ENCODE peak calls at places on chromosomes 13 and 19, in five cellular contexts. G is mesendoderm, W is IMR-90, K is H9, J is trophoblast cell. U is an unnamed sample.
A peak's percentile ranks its signal among the peaks of the same experiment; 100 is the strongest.

GRCh38 chr19:18313398-18313797 is 9.5 kb downstream of the LSM4 start:
- DNase-seq in W (no peak), J (no peak), G (no peak), K (no peak), U (no peak)

GRCh38 chr13:104389722-104390121 is 1323.5 kb upstream of the SLC10A2 start:
- DNase-seq in G (no peak), J (no peak), K (no peak), W (no peak), U (no peak)

GRCh38 chr13:71789952-71790351 is 77.1 kb downstream of the DACH1 start:
- DNase-seq in W (no peak), J (no peak), G (no peak), K (no peak), U (no peak)

GRCh38 chr13:93689333-93689732 is 462.7 kb downstream of the GPC6 start:
- DNase-seq in K (no peak), G (peak; percentile 19), J (no peak), W (peak; percentile 65), U (no peak)

GRCh38 chr13:29543230-29544215 is 52.0 kb downstream of the SLC7A1 start:
- DNase-seq in G (peak; percentile 93), W (peak; percentile 60), K (peak; percentile 47), J (peak; percentile 35), U (no peak)

GRCh38 chr13:21347753-21348318 is 111.3 kb downstream of the ZDHHC20 start:
- DNase-seq in J (no peak), W (no peak), G (no peak), K (peak; percentile 62), U (no peak)

GRCh38 chr13:113742000-113742441 is 17.0 kb upstream of the TMEM255B start:
- DNase-seq in G (peak; percentile 50), K (peak; percentile 63), J (peak; percentile 15), W (peak; percentile 50), U (no peak)

GRCh38 chr13:80923907-80924306 is 583.0 kb upstream of the SPRY2 start:
- DNase-seq in K (no peak), W (no peak), J (no peak), G (peak; percentile 17), U (no peak)

GRCh38 chr13:90910240-90910639 is 437.2 kb upstream of the MIR17HG start:
- DNase-seq in K (no peak), J (no peak), G (no peak), W (no peak), U (no peak)

GRCh38 chr13:45412274-45413049 is 5.7 kb downstream of the SLC25A30 start:
- DNase-seq in G (no peak), W (peak; percentile 69), K (no peak), J (no peak), U (no peak)

GRCh38 chr19:56942749-56943148 is 102.2 kb upstream of the PEG3 start:
- DNase-seq in J (peak; percentile 14), W (no peak), K (peak; percentile 33), G (peak; percentile 26), U (no peak)

GRCh38 chr13:106083620-106084350 is 451.7 kb downstream of the EFNB2 start:
- DNase-seq in K (peak; percentile 47), J (peak; percentile 28), G (peak; percentile 70), W (peak; percentile 54), U (no peak)

GRCh38 chr19:11881151-11881800 is 6.3 kb upstream of the ZNF69 start:
- DNase-seq in K (peak; percentile 77), G (peak; percentile 77), W (peak; percentile 51), J (peak; percentile 81), U (peak; percentile 83)

GRCh38 chr13:41259875-41260501 is 3.4 kb downstream of the MTRF1 start:
- DNase-seq in K (no peak), G (no peak), J (no peak), W (no peak), U (no peak)

GRCh38 chr19:14116918-14117578 is 514 bp downstream of the PRKACA start:
- DNase-seq in W (no peak), G (no peak), J (no peak), K (no peak), U (no peak)

GRCh38 chr13:49234741-49235140 is 13.0 kb upstream of the CDADC1 start:
- DNase-seq in K (no peak), J (no peak), W (no peak), G (no peak), U (no peak)
- H2BK120ac ChIP-seq in K (no peak overlapping the region), J (no peak overlapping the region), W (no peak overlapping the region), G (no peak overlapping the region), U (no peak overlapping the region)

DNA sequence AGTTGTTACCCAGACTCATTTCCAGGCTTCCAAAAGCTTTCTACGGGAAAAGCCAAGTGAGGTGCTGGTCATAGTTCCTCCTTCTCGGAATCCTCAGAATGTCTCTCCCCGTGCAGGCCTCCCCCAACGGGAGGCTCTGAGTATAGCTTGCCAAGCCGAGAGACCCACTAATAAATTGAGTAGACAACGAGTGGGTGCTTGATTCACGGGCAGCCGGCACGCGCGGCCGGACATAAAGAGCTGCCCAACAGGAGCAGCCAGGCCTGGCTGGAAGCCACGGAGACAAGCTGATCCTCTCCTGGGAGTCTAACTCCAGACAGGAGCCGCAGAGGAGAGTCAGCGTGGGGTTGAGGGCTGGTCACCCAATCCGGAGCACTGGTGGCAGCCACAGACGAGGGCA is 43.4 kb upstream of the MEDAG start:
- DNase-seq in K (no peak), G (peak; percentile 42), W (no peak), J (no peak), U (no peak)
- H2BK120ac ChIP-seq in K (no peak overlapping the region), G (no peak overlapping the region), W (peak overlapping the region; percentile 100), J (peak overlapping the region; percentile 7), U (no peak overlapping the region)

DNA sequence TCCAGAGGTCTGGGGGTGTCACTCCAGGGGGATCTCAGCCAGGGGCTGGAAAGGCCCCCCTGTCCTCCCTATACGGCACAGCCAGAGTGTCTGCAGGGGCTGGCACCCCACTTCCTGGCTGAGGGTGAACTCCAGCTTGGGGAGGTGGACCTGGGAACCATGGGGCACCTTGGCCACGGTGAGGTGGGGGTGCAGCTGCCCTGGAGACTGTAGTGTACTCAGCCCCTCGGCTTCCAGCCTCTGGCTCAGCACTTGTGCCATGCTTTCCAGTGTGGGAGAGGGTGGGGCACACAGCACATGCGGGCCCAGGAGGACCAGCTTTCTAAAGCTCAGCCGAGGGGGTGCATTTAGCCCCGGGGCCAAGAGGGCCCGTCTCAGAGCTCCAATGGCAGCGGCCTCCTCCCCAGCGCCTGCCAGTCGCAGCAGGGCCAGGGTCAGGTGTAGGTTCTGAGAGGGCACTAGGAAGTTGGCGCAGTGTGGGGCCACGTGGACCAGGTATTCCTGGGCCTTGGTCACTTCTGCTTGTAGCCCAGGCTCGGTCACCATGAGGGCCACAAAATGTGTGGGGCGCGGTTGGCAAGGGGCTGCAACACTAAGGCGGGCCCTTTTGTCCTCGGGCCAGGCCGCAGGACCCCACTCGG is 1.4 kb downstream of the LENG9 start:
- DNase-seq in J (peak; percentile 21), G (no peak), W (no peak), K (peak; percentile 40), U (no peak)
- H2BK120ac ChIP-seq in J (no peak overlapping the region), G (no peak overlapping the region), W (peak overlapping the region; percentile 33), K (no peak overlapping the region), U (no peak overlapping the region)

GRCh38 chr19:2578911-2579677 is 103.2 kb downstream of the GADD45B start:
- DNase-seq in G (peak; percentile 96), W (peak; percentile 89), J (peak; percentile 91), K (peak; percentile 92), U (peak; percentile 76)
- H2BK120ac ChIP-seq in G (peak overlapping the region; percentile 92), W (peak overlapping the region; percentile 95), J (peak overlapping the region; percentile 100), K (no peak overlapping the region), U (no peak overlapping the region)

DNA sequence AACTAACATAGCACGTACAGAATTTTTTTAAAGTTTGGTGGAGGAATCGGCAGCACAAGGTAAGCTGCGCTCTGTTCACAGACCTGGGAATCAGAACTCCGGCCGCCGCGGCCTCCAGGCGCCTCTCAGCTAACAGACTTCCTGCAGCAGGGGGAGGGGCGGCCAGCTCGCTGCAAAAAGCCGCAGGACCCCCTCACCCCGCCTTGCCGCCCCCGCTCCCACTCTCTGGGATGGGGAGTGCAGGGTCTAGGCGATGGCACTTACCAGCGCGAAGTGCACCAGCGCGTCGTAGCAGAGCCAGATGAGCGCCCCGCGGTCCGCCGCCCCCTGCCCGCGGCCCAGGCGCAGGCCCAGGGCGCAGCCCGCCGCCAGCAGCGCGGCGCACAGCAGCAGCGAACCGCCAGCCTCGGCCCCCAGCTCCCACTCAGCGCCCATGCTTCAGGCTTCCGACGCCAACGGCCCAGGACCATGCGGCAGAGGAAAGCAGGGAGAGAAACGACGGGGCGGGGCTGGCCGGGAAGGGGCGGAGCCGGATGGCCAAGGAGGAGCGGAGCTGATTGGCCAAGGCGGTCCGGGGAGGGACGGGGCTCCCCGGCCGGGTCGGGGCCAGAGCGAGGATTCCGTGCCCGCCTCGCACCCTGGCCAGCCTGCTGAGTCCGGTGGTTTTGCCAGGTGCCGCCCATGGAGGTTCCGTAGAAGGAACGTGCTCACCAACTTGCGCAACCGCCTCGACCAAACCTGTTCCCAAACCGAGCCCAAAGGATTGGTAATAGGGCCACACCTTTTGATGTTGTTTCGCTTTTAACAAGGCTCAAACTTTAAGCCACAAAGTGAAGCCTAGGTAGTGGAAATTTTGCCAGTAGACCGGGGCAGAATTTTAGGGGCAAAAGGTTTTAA is at the start of gene EBPL:
- DNase-seq in W (peak; percentile 86), K (peak; percentile 96), J (peak; percentile 86), G (peak; percentile 96), U (peak; percentile 99)
- H2BK120ac ChIP-seq in W (peak within 1 kb of the TSS; percentile 93), K (no peak within 1 kb of the TSS), J (no peak within 1 kb of the TSS), G (peak within 1 kb of the TSS; percentile 13), U (no peak within 1 kb of the TSS)

GRCh38 chr13:76886005-76886291 is 257 bp downstream of the KCTD12 start:
- DNase-seq in W (no peak), G (no peak), K (no peak), J (no peak), U (no peak)
- H2BK120ac ChIP-seq in W (no peak overlapping the region), G (no peak overlapping the region), K (no peak overlapping the region), J (peak overlapping the region; percentile 57), U (no peak overlapping the region)

U was measured in H1.